ENCODE peak calls at places on chromosomes 5 and 9, in five cellular contexts. Q is lower leg skin; M is choroid plexus epithelial cell; R is progenitor cell of endocrine pancreas; K is CD8-positive, alpha-beta T cell. Y is an unnamed sample.
A peak's percentile ranks its signal among the peaks of the same experiment; 100 is the strongest.

GRCh38 chr5:135478938-135479337 is 26.8 kb upstream of the TIFAB start:
- DNase-seq in Q (no peak), M (no peak), R (no peak), K (no peak), Y (no peak)

GRCh38 chr5:6705088-6705487 is 8.1 kb upstream of the TENT4A start:
- DNase-seq in Q (no peak), M (no peak), R (no peak), K (no peak), Y (no peak)

GRCh38 chr5:100761192-100761591 is 141.9 kb downstream of the ST8SIA4 start:
- DNase-seq in Q (no peak), M (peak; percentile 59), R (no peak), K (no peak), Y (no peak)

GRCh38 chr9:73780916-73781315 is 629.3 kb downstream of the ANXA1 start:
- DNase-seq in Q (no peak), M (peak; percentile 98), R (no peak), K (no peak), Y (peak; percentile 77)

GRCh38 chr9:93686880-93687236 is 110.5 kb downstream of the PHF2 start:
- DNase-seq in Q (no peak), M (no peak), R (no peak), K (no peak), Y (no peak)

GRCh38 chr5:40121236-40121635 is 558.5 kb upstream of the PTGER4 start:
- DNase-seq in Q (no peak), M (no peak), R (no peak), K (no peak), Y (no peak)

GRCh38 chr5:173926359-173926758 is 38.2 kb downstream of the CPEB4 start:
- DNase-seq in Q (no peak), M (peak; percentile 24), R (no peak), K (no peak), Y (no peak)

GRCh38 chr5:120354126-120354525 is 110.0 kb upstream of the PRR16 start:
- DNase-seq in Q (no peak), M (no peak), R (no peak), K (no peak), Y (no peak)

GRCh38 chr5:173878224-173878967 is 9.8 kb upstream of the CPEB4 start:
- DNase-seq in Q (no peak), M (no peak), R (no peak), K (no peak), Y (no peak)

GRCh38 chr5:19048750-19049149 is 939.2 kb downstream of the CDH18 start:
- DNase-seq in Q (no peak), M (no peak), R (no peak), K (no peak), Y (no peak)

GRCh38 chr5:80198399-80198798 is 57.4 kb downstream of the SERINC5 start:
- DNase-seq in Q (no peak), M (no peak), R (no peak), K (no peak), Y (no peak)

GRCh38 chr9:114512337-114512874 is 7.1 kb upstream of the WHRN start:
- DNase-seq in Q (no peak), M (no peak), R (no peak), K (no peak), Y (no peak)

GRCh38 chr5:55172051-55172899 is 702 bp downstream of the CDC20B start:
- DNase-seq in Q (peak; percentile 41), M (peak; percentile 89), R (no peak), K (peak; percentile 47), Y (peak; percentile 43)

GRCh38 chr5:174221454-174221853 is 175.9 kb downstream of the NSG2 start:
- DNase-seq in Q (no peak), M (no peak), R (no peak), K (no peak), Y (no peak)

GRCh38 chr5:79495311-79495710 is 18.6 kb downstream of the HOMER1 start:
- DNase-seq in Q (no peak), M (no peak), R (no peak), K (no peak), Y (no peak)

GRCh38 chr5:120895659-120896058 is 431.6 kb downstream of the PRR16 start:
- DNase-seq in Q (no peak), M (no peak), R (no peak), K (no peak), Y (no peak)

GRCh38 chr5:7468742-7469141 is 72.8 kb downstream of the ADCY2 start:
- DNase-seq in Q (no peak), M (no peak), R (no peak), K (no peak), Y (no peak)

GRCh38 chr9:36142510-36143161 is 6.1 kb downstream of the GLIPR2 start:
- DNase-seq in Q (no peak), M (peak; percentile 57), R (no peak), K (no peak), Y (no peak)

GRCh38 chr9:131942076-131942720 is 137.5 kb downstream of the MED27 start:
- DNase-seq in Q (no peak), M (no peak), R (no peak), K (no peak), Y (no peak)

GRCh38 chr9:136312436-136312835 is 8.5 kb upstream of the CCDC187 start:
- DNase-seq in Q (no peak), M (peak; percentile 61), R (no peak), K (peak; percentile 24), Y (no peak)

GRCh38 chr9:136787690-136788400 is 3.3 kb upstream of the TMEM141 start:
- DNase-seq in Q (no peak), M (peak; percentile 66), R (peak; percentile 70), K (peak; percentile 60), Y (no peak)

GRCh38 chr5:83922699-83923098 is 202.0 kb upstream of the HAPLN1 start:
- DNase-seq in Q (no peak), M (no peak), R (no peak), K (no peak), Y (no peak)

GRCh38 chr9:113875917-113876805 is at the start of gene ZNF618:
- DNase-seq in Q (no peak), M (no peak), R (peak; percentile 15), K (no peak), Y (no peak)

GRCh38 chr9:118957585-118957984 is 411.6 kb downstream of the BRINP1 start:
- DNase-seq in Q (no peak), M (no peak), R (no peak), K (no peak), Y (no peak)

GRCh38 chr5:75006821-75007536 is 45.4 kb downstream of the GCNT4 start:
- DNase-seq in Q (no peak), M (peak; percentile 8), R (no peak), K (no peak), Y (no peak)

DNA sequence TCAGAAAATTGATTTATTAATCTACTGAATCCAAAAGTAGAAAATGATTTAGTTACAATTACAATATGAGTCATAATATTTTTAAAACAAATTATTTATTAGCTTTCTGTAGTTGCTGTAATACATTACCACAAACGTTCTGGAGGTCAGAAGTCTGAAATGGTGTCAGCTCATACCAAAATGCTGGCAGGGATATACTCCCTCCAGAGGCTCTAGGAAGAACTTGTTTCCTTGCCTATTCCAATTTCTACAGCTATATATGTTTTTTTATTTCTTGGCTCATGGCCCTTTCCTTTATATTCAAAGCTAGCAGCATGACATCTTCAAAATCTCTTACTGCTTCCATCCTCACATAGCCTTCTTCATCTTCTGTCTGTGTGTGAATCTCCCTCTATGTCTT is 667.9 kb upstream of the ITGA1 start:
- DNase-seq in Q (no peak), M (no peak), R (no peak), K (no peak), Y (no peak)
- TF ChIP-seq CTCF in Q (no peak), M (no peak), R (peak; percentile 22), K (no peak), Y (no peak)

DNA sequence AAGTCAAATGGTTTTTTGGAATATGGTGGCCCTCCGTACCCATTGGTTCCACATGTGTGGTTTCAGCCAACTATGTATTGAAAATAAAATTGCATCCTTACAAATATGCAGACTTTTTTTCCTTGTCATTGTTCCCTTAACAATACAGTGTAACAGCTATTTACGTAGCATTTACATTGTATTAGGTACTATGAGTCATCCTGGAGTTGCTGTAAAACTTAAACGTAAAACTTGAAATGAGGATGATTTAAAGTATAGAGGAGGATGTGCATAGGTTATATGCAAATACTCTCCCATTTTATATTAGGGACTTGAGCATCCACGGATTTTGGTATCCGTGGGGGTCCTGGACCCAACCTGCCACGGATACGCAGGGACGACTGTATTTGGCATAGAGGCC is 16.3 kb downstream of the SDHA start:
- DNase-seq in Q (no peak), M (no peak), R (no peak), K (no peak), Y (no peak)
- TF ChIP-seq CTCF in Q (no peak), M (no peak), R (no peak), K (no peak), Y (no peak)

GRCh38 chr5:53357439-53357838 is 123.0 kb upstream of the FST start:
- DNase-seq in Q (no peak), M (no peak), R (no peak), K (no peak), Y (no peak)

GRCh38 chr5:53359906-53360305 is 120.5 kb upstream of the FST start:
- DNase-seq in Q (no peak), M (no peak), R (no peak), K (no peak), Y (no peak)

GRCh38 chr5:53358794-53359193 is 121.6 kb upstream of the FST start:
- DNase-seq in Q (no peak), M (peak; percentile 27), R (no peak), K (no peak), Y (no peak)

GRCh38 chr5:53355316-53355715 is 125.1 kb upstream of the FST start:
- DNase-seq in Q (no peak), M (peak; percentile 56), R (no peak), K (no peak), Y (peak; percentile 56)

GRCh38 chr5:53355930-53356329 is 124.5 kb upstream of the FST start:
- DNase-seq in Q (no peak), M (no peak), R (no peak), K (no peak), Y (no peak)
- TF ChIP-seq CTCF in Q (no peak), M (no peak), R (no peak), K (no peak), Y (no peak)

DNA sequence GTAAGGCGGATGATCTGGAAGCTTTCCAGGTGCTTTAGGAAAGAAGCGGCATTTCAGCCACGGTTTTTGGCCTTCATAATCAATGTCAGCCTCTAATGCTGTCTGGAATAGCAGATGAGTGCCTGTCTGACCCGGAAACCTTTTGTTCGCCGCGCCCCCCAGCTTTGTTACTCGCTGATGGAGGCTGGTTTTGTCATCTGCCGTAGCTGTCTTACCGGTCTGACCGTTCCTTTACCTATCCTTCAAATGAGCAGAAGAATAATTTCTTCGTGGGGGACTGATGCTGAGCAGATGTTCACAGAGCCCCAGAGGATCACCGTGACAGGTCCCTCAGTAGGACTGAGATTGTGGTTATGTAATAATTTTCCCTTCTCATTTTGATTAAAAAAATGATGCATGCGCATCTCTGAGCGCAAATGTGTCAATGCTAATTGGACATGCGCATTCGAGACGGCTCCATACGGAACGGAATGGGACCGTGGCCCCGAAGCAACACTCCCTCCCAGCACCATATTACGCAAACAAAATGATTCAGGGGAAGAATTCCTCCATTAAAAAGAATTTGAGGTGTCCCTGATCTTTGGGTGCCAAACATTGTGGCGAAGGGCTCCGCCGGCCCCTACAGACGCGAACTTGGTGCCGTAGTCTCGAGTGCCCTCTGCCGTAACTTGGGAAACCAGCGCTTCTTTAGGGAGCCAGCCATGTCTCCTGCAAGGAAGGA is 27.6 kb downstream of the TLX3 start:
- DNase-seq in Q (no peak), M (peak; percentile 79), R (no peak), K (no peak), Y (peak; percentile 15)
- TF ChIP-seq CTCF in Q (no peak), M (peak; percentile 85), R (peak; percentile 30), K (no peak), Y (peak; percentile 85)